ENCODE peak calls at places on chromosomes 5 and 9, in five cellular contexts. One of them, this sample, is unnamed.

GRCh38 chr9:13690595-13690994 is 411.1 kb upstream of the MPDZ start:
- DNase-seq in GM12865: no peak
- DNase-seq in mammary epithelial cell: peak
- DNase-seq in pancreas: no peak
- DNase-seq in choroid plexus epithelial cell: no peak
- DNase-seq in this sample: no peak

GRCh38 chr9:90442738-90443137 is 199.9 kb downstream of the DIRAS2 start:
- DNase-seq in choroid plexus epithelial cell: no peak
- DNase-seq in mammary epithelial cell: no peak
- DNase-seq in pancreas: no peak
- DNase-seq in GM12865: no peak
- DNase-seq in this sample: no peak

GRCh38 chr9:27990524-27990923 is 417.2 kb upstream of the C9orf72 start:
- DNase-seq in choroid plexus epithelial cell: no peak
- DNase-seq in GM12865: peak
- DNase-seq in mammary epithelial cell: no peak
- DNase-seq in pancreas: no peak
- DNase-seq in this sample: peak

GRCh38 chr9:35616681-35617459 is 1.3 kb downstream of the CD72 start:
- DNase-seq in mammary epithelial cell: peak
- DNase-seq in choroid plexus epithelial cell: peak
- DNase-seq in GM12865: peak
- DNase-seq in pancreas: peak
- DNase-seq in this sample: peak

GRCh38 chr9:131641618-131642495 is 96.5 kb downstream of the PRRT1B start:
- DNase-seq in choroid plexus epithelial cell: peak
- DNase-seq in GM12865: no peak
- DNase-seq in pancreas: no peak
- DNase-seq in mammary epithelial cell: no peak
- DNase-seq in this sample: no peak

GRCh38 chr5:144332265-144332664 is 161.6 kb downstream of the KCTD16 start:
- DNase-seq in pancreas: no peak
- DNase-seq in GM12865: no peak
- DNase-seq in mammary epithelial cell: no peak
- DNase-seq in choroid plexus epithelial cell: peak
- DNase-seq in this sample: no peak

GRCh38 chr9:23541976-23542375 is 284.1 kb downstream of the ELAVL2 start:
- DNase-seq in choroid plexus epithelial cell: no peak
- DNase-seq in mammary epithelial cell: peak
- DNase-seq in GM12865: no peak
- DNase-seq in pancreas: no peak
- DNase-seq in this sample: no peak

GRCh38 chr5:127586811-127587210 is 62.1 kb upstream of the CTXN3 start:
- DNase-seq in GM12865: no peak
- DNase-seq in mammary epithelial cell: no peak
- DNase-seq in choroid plexus epithelial cell: peak
- DNase-seq in pancreas: no peak
- DNase-seq in this sample: no peak

GRCh38 chr5:34486808-34487201 is 169.3 kb upstream of the RAI14 start:
- DNase-seq in pancreas: no peak
- DNase-seq in choroid plexus epithelial cell: no peak
- DNase-seq in mammary epithelial cell: no peak
- DNase-seq in GM12865: no peak
- DNase-seq in this sample: no peak

GRCh38 chr5:175850165-175850845 is 21.1 kb upstream of the CPLX2 start:
- DNase-seq in GM12865: no peak
- DNase-seq in choroid plexus epithelial cell: no peak
- DNase-seq in pancreas: no peak
- DNase-seq in mammary epithelial cell: no peak
- DNase-seq in this sample: no peak

GRCh38 chr5:116722666-116723065 is 148.0 kb upstream of the SEMA6A start:
- DNase-seq in pancreas: no peak
- DNase-seq in choroid plexus epithelial cell: no peak
- DNase-seq in mammary epithelial cell: no peak
- DNase-seq in GM12865: no peak
- DNase-seq in this sample: no peak

GRCh38 chr5:61162832-61163567 is 732 bp upstream of the SMIM15 start:
- DNase-seq in GM12865: peak
- DNase-seq in pancreas: no peak
- DNase-seq in choroid plexus epithelial cell: peak
- DNase-seq in mammary epithelial cell: peak
- DNase-seq in this sample: peak

GRCh38 chr5:54309751-54310432 is 481 bp downstream of the ARL15 start:
- DNase-seq in choroid plexus epithelial cell: peak
- DNase-seq in mammary epithelial cell: peak
- DNase-seq in GM12865: peak
- DNase-seq in pancreas: peak
- DNase-seq in this sample: peak

GRCh38 chr9:70806872-70807271 is 314.5 kb downstream of the TRPM3 start:
- DNase-seq in GM12865: no peak
- DNase-seq in mammary epithelial cell: no peak
- DNase-seq in pancreas: no peak
- DNase-seq in choroid plexus epithelial cell: no peak
- DNase-seq in this sample: no peak

GRCh38 chr9:37466037-37466709 is 923 bp upstream of the ZBTB5 start:
- DNase-seq in mammary epithelial cell: peak
- DNase-seq in pancreas: peak
- DNase-seq in choroid plexus epithelial cell: peak
- DNase-seq in GM12865: peak
- DNase-seq in this sample: no peak

GRCh38 chr5:136073714-136074113 is 44.9 kb downstream of the TGFBI start:
- DNase-seq in pancreas: no peak
- DNase-seq in choroid plexus epithelial cell: no peak
- DNase-seq in mammary epithelial cell: no peak
- DNase-seq in GM12865: peak
- DNase-seq in this sample: peak

GRCh38 chr9:98826716-98827115 is 19.2 kb downstream of the GALNT12 start:
- DNase-seq in choroid plexus epithelial cell: no peak
- DNase-seq in mammary epithelial cell: no peak
- DNase-seq in pancreas: no peak
- DNase-seq in GM12865: no peak
- DNase-seq in this sample: no peak

GRCh38 chr9:134811079-134811672 is 69.4 kb upstream of the FCN2 start:
- DNase-seq in choroid plexus epithelial cell: no peak
- DNase-seq in mammary epithelial cell: no peak
- DNase-seq in GM12865: no peak
- DNase-seq in pancreas: no peak
- DNase-seq in this sample: no peak

GRCh38 chr9:14349141-14349817 is 35.3 kb upstream of the NFIB start:
- DNase-seq in pancreas: no peak
- DNase-seq in GM12865: no peak
- DNase-seq in mammary epithelial cell: peak
- DNase-seq in choroid plexus epithelial cell: no peak
- DNase-seq in this sample: no peak

GRCh38 chr5:96067902-96068614 is 106.4 kb upstream of the ELL2 start:
- DNase-seq in choroid plexus epithelial cell: peak
- DNase-seq in mammary epithelial cell: peak
- DNase-seq in pancreas: no peak
- DNase-seq in GM12865: peak
- DNase-seq in this sample: no peak

GRCh38 chr9:137234758-137235423 is 4.2 kb downstream of the SLC34A3 start:
- DNase-seq in GM12865: no peak
- DNase-seq in choroid plexus epithelial cell: no peak
- DNase-seq in pancreas: no peak
- DNase-seq in mammary epithelial cell: no peak
- DNase-seq in this sample: no peak

GRCh38 chr5:68432682-68433081 is 217.1 kb downstream of the PIK3R1 start:
- DNase-seq in GM12865: peak
- DNase-seq in mammary epithelial cell: no peak
- DNase-seq in pancreas: no peak
- DNase-seq in choroid plexus epithelial cell: no peak
- DNase-seq in this sample: no peak

GRCh38 chr9:119556129-119556875 is 187.1 kb upstream of the BRINP1 start:
- DNase-seq in pancreas: peak
- DNase-seq in mammary epithelial cell: peak
- DNase-seq in GM12865: peak
- DNase-seq in choroid plexus epithelial cell: peak
- DNase-seq in this sample: peak

GRCh38 chr5:139647406-139648204 is 544 bp upstream of the CXXC5 start:
- DNase-seq in pancreas: peak
- DNase-seq in GM12865: no peak
- DNase-seq in mammary epithelial cell: no peak
- DNase-seq in choroid plexus epithelial cell: no peak
- DNase-seq in this sample: no peak

GRCh38 chr5:98454904-98455303 is 318.6 kb upstream of the RGMB start:
- DNase-seq in mammary epithelial cell: peak
- DNase-seq in choroid plexus epithelial cell: peak
- DNase-seq in pancreas: no peak
- DNase-seq in GM12865: no peak
- DNase-seq in this sample: no peak

GRCh38 chr5:173781826-173782670 is 106.1 kb upstream of the CPEB4 start:
- DNase-seq in choroid plexus epithelial cell: peak
- DNase-seq in pancreas: peak
- DNase-seq in GM12865: peak
- DNase-seq in mammary epithelial cell: peak
- DNase-seq in this sample: no peak

GRCh38 chr5:59487068-59487686 is 406.3 kb downstream of the PDE4D start:
- DNase-seq in pancreas: no peak
- DNase-seq in choroid plexus epithelial cell: no peak
- DNase-seq in GM12865: no peak
- DNase-seq in mammary epithelial cell: no peak
- DNase-seq in this sample: no peak

GRCh38 chr5:43973318-43973717 is 370.3 kb downstream of the NNT start:
- DNase-seq in pancreas: no peak
- DNase-seq in GM12865: no peak
- DNase-seq in choroid plexus epithelial cell: no peak
- DNase-seq in mammary epithelial cell: no peak
- DNase-seq in this sample: no peak

GRCh38 chr9:130254753-130255637 is 10.6 kb upstream of the HMCN2 start:
- DNase-seq in mammary epithelial cell: no peak
- DNase-seq in GM12865: no peak
- DNase-seq in pancreas: no peak
- DNase-seq in choroid plexus epithelial cell: no peak
- DNase-seq in this sample: no peak

GRCh38 chr5:73028991-73029540 is 73.2 kb downstream of the FCHO2 start:
- DNase-seq in mammary epithelial cell: no peak
- DNase-seq in choroid plexus epithelial cell: peak
- DNase-seq in GM12865: no peak
- DNase-seq in pancreas: no peak
- DNase-seq in this sample: no peak

GRCh38 chr5:122906768-122907167 is 61.4 kb downstream of the SNX24 start:
- DNase-seq in mammary epithelial cell: peak
- DNase-seq in pancreas: no peak
- DNase-seq in GM12865: no peak
- DNase-seq in choroid plexus epithelial cell: no peak
- DNase-seq in this sample: no peak

GRCh38 chr5:122897283-122897602 is 51.8 kb downstream of the SNX24 start:
- DNase-seq in choroid plexus epithelial cell: no peak
- DNase-seq in pancreas: no peak
- DNase-seq in GM12865: no peak
- DNase-seq in mammary epithelial cell: no peak
- DNase-seq in this sample: no peak

GRCh38 chr5:122907238-122907637 is 61.8 kb downstream of the SNX24 start:
- DNase-seq in pancreas: no peak
- DNase-seq in mammary epithelial cell: peak
- DNase-seq in GM12865: no peak
- DNase-seq in choroid plexus epithelial cell: peak
- DNase-seq in this sample: no peak

GRCh38 chr5:122901346-122901745 is 55.9 kb downstream of the SNX24 start:
- DNase-seq in pancreas: no peak
- DNase-seq in GM12865: no peak
- DNase-seq in mammary epithelial cell: no peak
- DNase-seq in choroid plexus epithelial cell: no peak
- DNase-seq in this sample: no peak

GRCh38 chr5:122902263-122902662 is 56.9 kb downstream of the SNX24 start:
- DNase-seq in mammary epithelial cell: no peak
- DNase-seq in choroid plexus epithelial cell: no peak
- DNase-seq in pancreas: no peak
- DNase-seq in GM12865: no peak
- DNase-seq in this sample: no peak
- TF ChIP-seq CTCF in mammary epithelial cell: no peak
- TF ChIP-seq CTCF in choroid plexus epithelial cell: no peak
- TF ChIP-seq CTCF in pancreas: no peak
- TF ChIP-seq CTCF in GM12865: no peak
- TF ChIP-seq CTCF in this sample: no peak

GRCh38 chr5:130295235-130295634 is 391.0 kb downstream of the CHSY3 start:
- DNase-seq in mammary epithelial cell: no peak
- DNase-seq in GM12865: no peak
- DNase-seq in pancreas: no peak
- DNase-seq in choroid plexus epithelial cell: peak
- DNase-seq in this sample: no peak

GRCh38 chr5:130287438-130287837 is 383.2 kb downstream of the CHSY3 start:
- DNase-seq in GM12865: no peak
- DNase-seq in choroid plexus epithelial cell: no peak
- DNase-seq in pancreas: no peak
- DNase-seq in mammary epithelial cell: no peak
- DNase-seq in this sample: no peak

GRCh38 chr5:130289132-130290088 is 385.1 kb downstream of the CHSY3 start:
- DNase-seq in pancreas: no peak
- DNase-seq in mammary epithelial cell: peak
- DNase-seq in choroid plexus epithelial cell: peak
- DNase-seq in GM12865: no peak
- DNase-seq in this sample: no peak

GRCh38 chr5:130286971-130287370 is 382.7 kb downstream of the CHSY3 start:
- DNase-seq in choroid plexus epithelial cell: no peak
- DNase-seq in GM12865: no peak
- DNase-seq in mammary epithelial cell: no peak
- DNase-seq in pancreas: no peak
- DNase-seq in this sample: no peak

GRCh38 chr5:130290219-130290618 is 386.0 kb downstream of the CHSY3 start:
- DNase-seq in mammary epithelial cell: no peak
- DNase-seq in GM12865: no peak
- DNase-seq in choroid plexus epithelial cell: peak
- DNase-seq in pancreas: no peak
- DNase-seq in this sample: no peak
- TF ChIP-seq CTCF in mammary epithelial cell: no peak
- TF ChIP-seq CTCF in GM12865: no peak
- TF ChIP-seq CTCF in choroid plexus epithelial cell: no peak
- TF ChIP-seq CTCF in pancreas: no peak
- TF ChIP-seq CTCF in this sample: no peak

GRCh38 chr5:170769898-170770416 is 13.6 kb upstream of the GABRP start:
- DNase-seq in mammary epithelial cell: no peak
- DNase-seq in choroid plexus epithelial cell: no peak
- DNase-seq in pancreas: no peak
- DNase-seq in GM12865: no peak
- DNase-seq in this sample: no peak
- TF ChIP-seq CTCF in mammary epithelial cell: no peak
- TF ChIP-seq CTCF in choroid plexus epithelial cell: no peak
- TF ChIP-seq CTCF in pancreas: no peak
- TF ChIP-seq CTCF in GM12865: no peak
- TF ChIP-seq CTCF in this sample: no peak

GRCh38 chr5:7762267-7762666 is 88.7 kb downstream of the CFAP90 start:
- DNase-seq in mammary epithelial cell: no peak
- DNase-seq in pancreas: no peak
- DNase-seq in GM12865: peak
- DNase-seq in choroid plexus epithelial cell: no peak
- DNase-seq in this sample: peak
- TF ChIP-seq CTCF in mammary epithelial cell: no peak
- TF ChIP-seq CTCF in pancreas: no peak
- TF ChIP-seq CTCF in GM12865: peak
- TF ChIP-seq CTCF in choroid plexus epithelial cell: no peak
- TF ChIP-seq CTCF in this sample: peak

This sample was measured in GM13977.